ENCODE peak calls at places on chromosomes 11 and 22, in eight cellular contexts. J is kidney, P is dorsolateral prefrontal cortex, D is fibroblast of lung, V is psoas muscle, O is body of pancreas, R is IMR-90, Y is uterus. E is an unnamed sample.

GRCh38 chr11:96337541-96338530 is 5.2 kb downstream of the MAML2 start:
- DNase-seq in O (peak; percentile 43), V (no peak), R (peak; percentile 60), Y (no peak), P (no peak), J (no peak), D (peak; percentile 44), E (no peak)

GRCh38 chr11:61325649-61326414 is 7.1 kb downstream of the DDB1 start:
- DNase-seq in R (no peak), O (no peak), Y (no peak), D (peak; percentile 43), V (no peak), J (no peak), P (no peak), E (no peak)

GRCh38 chr11:76161261-76161961 is 44.9 kb downstream of the WNT11 start:
- DNase-seq in V (no peak), R (no peak), D (no peak), O (no peak), Y (no peak), J (peak; percentile 61), P (no peak), E (no peak)

GRCh38 chr11:123168955-123169484 is 26.0 kb downstream of the CLMP start:
- DNase-seq in R (no peak), J (no peak), V (no peak), O (no peak), Y (no peak), P (no peak), D (no peak), E (no peak)

GRCh38 chr11:66155387-66156073 is 85.5 kb downstream of the PACS1 start:
- DNase-seq in J (no peak), Y (no peak), O (no peak), D (no peak), R (no peak), P (no peak), V (no peak), E (no peak)

GRCh38 chr11:45543808-45544422 is 121.5 kb downstream of the CHST1 start:
- DNase-seq in D (peak; percentile 2), V (no peak), Y (no peak), J (no peak), O (no peak), P (no peak), R (peak; percentile 4), E (no peak)

GRCh38 chr11:65606876-65607613 is 7.0 kb downstream of the MAP3K11 start:
- DNase-seq in P (peak; percentile 95), D (peak; percentile 97), Y (peak; percentile 96), J (peak; percentile 98), O (peak; percentile 82), R (peak; percentile 93), V (peak; percentile 97), E (peak; percentile 99)

GRCh38 chr22:44139773-44140172 is 41.0 kb upstream of the PARVG start:
- DNase-seq in Y (no peak), P (no peak), D (no peak), O (no peak), R (no peak), J (peak; percentile 8), V (peak; percentile 1), E (no peak)

GRCh38 chr11:101508370-101508769 is 75.4 kb downstream of the TRPC6 start:
- DNase-seq in R (no peak), J (no peak), O (no peak), P (no peak), V (no peak), D (no peak), Y (no peak), E (no peak)

GRCh38 chr11:124315052-124315451 is 1.3 kb upstream of the OR8D1 start:
- DNase-seq in P (no peak), Y (no peak), V (no peak), R (peak; percentile 80), D (peak; percentile 66), J (no peak), O (no peak), E (no peak)

GRCh38 chr22:47168900-47169800 is 406.7 kb downstream of the TBC1D22A start:
- DNase-seq in O (peak; percentile 12), J (peak; percentile 45), P (no peak), D (peak; percentile 21), Y (peak; percentile 9), R (peak; percentile 8), V (peak; percentile 31), E (no peak)

GRCh38 chr11:128409476-128409875 is 177.9 kb downstream of the ETS1 start:
- DNase-seq in R (peak; percentile 94), P (no peak), D (peak; percentile 84), O (no peak), V (no peak), J (no peak), Y (no peak), E (no peak)

GRCh38 chr11:74543991-74544390 is 48.4 kb upstream of the POLD3 start:
- DNase-seq in R (no peak), P (no peak), V (no peak), Y (no peak), O (peak; percentile 95), J (no peak), D (no peak), E (no peak)

DNA sequence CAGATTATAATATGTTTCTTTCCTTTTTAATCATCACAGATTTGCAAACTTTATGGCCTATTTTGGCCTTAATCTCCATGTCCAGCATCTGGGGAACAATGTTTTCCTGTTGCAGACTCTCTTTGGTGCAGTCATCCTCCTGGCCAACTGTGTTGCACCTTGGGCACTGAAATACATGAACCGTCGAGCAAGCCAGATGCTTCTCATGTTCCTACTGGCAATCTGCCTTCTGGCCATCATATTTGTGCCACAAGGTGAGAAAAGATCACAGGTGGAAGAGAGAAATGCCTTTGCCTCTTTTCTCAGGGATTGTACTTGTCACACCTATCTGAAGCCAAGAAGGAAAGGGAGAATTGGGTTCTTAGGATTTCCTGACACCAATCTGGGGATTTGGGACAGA is 36.9 kb downstream of the SLC22A9 start:
- DNase-seq in J (no peak), Y (no peak), V (no peak), R (no peak), P (no peak), D (no peak), O (peak; percentile 66), E (no peak)
- H3K27ac ChIP-seq in J (no peak overlapping the region), Y (no peak overlapping the region), V (no peak overlapping the region), R (no peak overlapping the region), P (no peak overlapping the region), D (no peak overlapping the region), O (no peak overlapping the region), E (no peak overlapping the region)

GRCh38 chr22:18077639-18078328 is at the start of gene PEX26:
- DNase-seq in Y (peak; percentile 92), P (peak; percentile 96), R (peak; percentile 95), O (peak; percentile 97), V (peak; percentile 96), D (peak; percentile 96), J (peak; percentile 97), E (peak; percentile 96)

GRCh38 chr22:18075101-18075730 is 2.6 kb upstream of the PEX26 start:
- DNase-seq in Y (no peak), R (no peak), P (no peak), V (no peak), O (no peak), J (no peak), D (no peak), E (no peak)

GRCh38 chr22:18077087-18077638 is 627 bp upstream of the PEX26 start:
- DNase-seq in Y (no peak), O (no peak), J (peak; percentile 57), D (no peak), R (no peak), V (no peak), P (no peak), E (no peak)

GRCh38 chr22:18078329-18079041 is 695 bp downstream of the PEX26 start:
- DNase-seq in V (peak; percentile 72), J (peak; percentile 82), D (peak; percentile 26), P (no peak), R (peak; percentile 19), O (peak; percentile 64), Y (no peak), E (no peak)

GRCh38 chr22:18076060-18076497 is 1.7 kb upstream of the PEX26 start:
- DNase-seq in Y (peak; percentile 74), O (peak; percentile 83), V (peak; percentile 76), D (peak; percentile 77), J (peak; percentile 66), R (peak; percentile 91), P (peak; percentile 46), E (peak; percentile 74)
- H3K4me3 ChIP-seq in Y (no peak overlapping the region), O (no peak overlapping the region), V (peak overlapping the region; percentile 92), D (peak overlapping the region; percentile 32), J (no peak overlapping the region), R (no peak overlapping the region), P (peak overlapping the region; percentile 94), E (no peak overlapping the region)

GRCh38 chr11:36362902-36363301 is 66.8 kb downstream of the PRR5L start:
- DNase-seq in Y (no peak), D (peak; percentile 95), R (peak; percentile 67), O (no peak), P (no peak), V (no peak), J (no peak), E (no peak)

GRCh38 chr11:36360318-36360717 is 64.2 kb downstream of the PRR5L start:
- DNase-seq in J (no peak), P (no peak), V (no peak), R (no peak), O (no peak), Y (no peak), D (no peak), E (no peak)

GRCh38 chr11:36360833-36361232 is 64.7 kb downstream of the PRR5L start:
- DNase-seq in Y (no peak), R (no peak), P (no peak), V (no peak), D (no peak), O (no peak), J (no peak), E (no peak)

GRCh38 chr11:36361901-36362391 is 65.9 kb downstream of the PRR5L start:
- DNase-seq in P (no peak), D (peak; percentile 98), Y (no peak), O (peak; percentile 56), R (peak; percentile 85), V (no peak), J (peak; percentile 71), E (peak; percentile 63)

DNA sequence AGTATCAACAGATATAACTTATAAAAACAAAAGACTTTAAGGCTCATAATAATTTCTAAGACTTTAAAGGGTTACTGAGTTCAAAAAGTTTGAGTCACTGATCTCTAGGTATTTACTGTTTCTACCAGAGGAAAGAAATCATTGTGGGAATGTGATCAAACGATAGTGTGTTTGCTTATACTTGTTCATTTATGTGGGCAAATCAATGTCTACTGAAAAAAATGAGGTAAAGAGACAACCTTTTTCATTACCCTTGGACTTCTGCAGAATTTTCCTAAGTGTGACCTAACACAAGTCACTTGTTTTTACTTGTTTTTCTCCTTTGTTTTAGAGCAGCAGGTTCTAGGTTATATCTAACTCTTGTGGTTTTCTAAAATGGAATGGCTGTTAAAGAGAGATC is 65.4 kb downstream of the PRR5L start:
- DNase-seq in O (no peak), Y (no peak), P (no peak), V (no peak), D (peak; percentile 63), J (no peak), R (no peak), E (no peak)
- TF ChIP-seq CTCF in O (no peak), Y (no peak), P (no peak), V (no peak), D (no peak), J (no peak), R (no peak), E (no peak)

DNA sequence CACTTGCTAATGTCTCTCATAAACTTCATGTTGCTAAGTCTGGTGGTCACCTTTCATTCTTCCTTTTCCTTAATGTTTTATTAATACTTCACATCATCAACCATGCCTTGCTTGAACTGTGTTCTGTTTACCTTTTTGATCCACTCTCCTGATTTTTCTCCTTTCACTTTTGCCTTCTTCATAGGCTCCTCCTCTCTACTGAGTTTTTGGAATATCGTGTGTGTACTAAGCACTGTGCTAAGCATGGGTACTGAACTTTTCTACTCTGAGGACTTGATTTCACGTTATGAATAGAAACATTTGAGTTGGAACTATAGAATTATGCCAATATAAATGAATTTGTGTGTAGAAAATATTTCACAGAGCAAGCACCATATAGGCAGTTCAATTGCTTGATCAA is 90.6 kb downstream of the ATM start:
- DNase-seq in O (no peak), D (no peak), Y (no peak), R (no peak), V (no peak), J (no peak), P (no peak), E (no peak)
- H3K27ac ChIP-seq in O (no peak overlapping the region), D (no peak overlapping the region), Y (no peak overlapping the region), R (no peak overlapping the region), V (no peak overlapping the region), J (no peak overlapping the region), P (no peak overlapping the region), E (no peak overlapping the region)

E was measured in right atrium auricular region.